ENCODE peak calls at places on chromosomes 1 and 21, in four cellular contexts. One of them, this sample, is unnamed. For H3K4me1, the result is how much of the 10 kb centered on the place peaks cover.

GRCh38 chr1:159941867-159942560 is 3.4 kb downstream of the IGSF9 start:
- DNase-seq in body of pancreas: no peak
- DNase-seq in CD8-positive, alpha-beta T cell: no peak
- DNase-seq in OCI-LY7: no peak
- DNase-seq in this sample: no peak

GRCh38 chr1:99239690-99240089 is 24.6 kb upstream of the PLPPR4 start:
- DNase-seq in body of pancreas: no peak
- DNase-seq in CD8-positive, alpha-beta T cell: no peak
- DNase-seq in OCI-LY7: no peak
- DNase-seq in this sample: no peak

GRCh38 chr1:189851806-189852367 is 625.8 kb downstream of the BRINP3 start:
- DNase-seq in body of pancreas: no peak
- DNase-seq in CD8-positive, alpha-beta T cell: no peak
- DNase-seq in OCI-LY7: no peak
- DNase-seq in this sample: no peak

GRCh38 chr1:89719502-89720306 is 86.8 kb downstream of the LRRC8C start:
- DNase-seq in body of pancreas: no peak
- DNase-seq in CD8-positive, alpha-beta T cell: no peak
- DNase-seq in OCI-LY7: peak
- DNase-seq in this sample: no peak

GRCh38 chr1:33181038-33181861 is 593 bp downstream of the TRIM62 start:
- DNase-seq in body of pancreas: peak
- DNase-seq in CD8-positive, alpha-beta T cell: peak
- DNase-seq in OCI-LY7: no peak
- DNase-seq in this sample: peak

GRCh38 chr1:192986110-192986747 is 72.9 kb downstream of the UCHL5 start:
- DNase-seq in body of pancreas: no peak
- DNase-seq in CD8-positive, alpha-beta T cell: no peak
- DNase-seq in OCI-LY7: no peak
- DNase-seq in this sample: peak

GRCh38 chr21:25735895-25736597 is 1.3 kb downstream of the GABPA start:
- DNase-seq in body of pancreas: no peak
- DNase-seq in CD8-positive, alpha-beta T cell: no peak
- DNase-seq in OCI-LY7: peak
- DNase-seq in this sample: peak

GRCh38 chr1:209556159-209556690 is 27.3 kb upstream of the CAMK1G start:
- DNase-seq in body of pancreas: no peak
- DNase-seq in CD8-positive, alpha-beta T cell: no peak
- DNase-seq in OCI-LY7: no peak
- DNase-seq in this sample: no peak

GRCh38 chr1:113142791-113143190 is 69.8 kb downstream of the LRIG2 start:
- DNase-seq in body of pancreas: no peak
- DNase-seq in CD8-positive, alpha-beta T cell: no peak
- DNase-seq in OCI-LY7: no peak
- DNase-seq in this sample: no peak

GRCh38 chr1:163436133-163436532 is 114.4 kb downstream of the NUF2 start:
- DNase-seq in body of pancreas: no peak
- DNase-seq in CD8-positive, alpha-beta T cell: no peak
- DNase-seq in OCI-LY7: no peak
- DNase-seq in this sample: no peak

GRCh38 chr1:84795213-84795612 is 97.8 kb downstream of the LPAR3 start:
- DNase-seq in body of pancreas: no peak
- DNase-seq in CD8-positive, alpha-beta T cell: no peak
- DNase-seq in OCI-LY7: no peak
- DNase-seq in this sample: no peak

GRCh38 chr1:67893126-67893495 is 59.8 kb upstream of the GNG12 start:
- DNase-seq in body of pancreas: no peak
- DNase-seq in CD8-positive, alpha-beta T cell: no peak
- DNase-seq in OCI-LY7: no peak
- DNase-seq in this sample: peak

GRCh38 chr1:44719318-44719717 is 11.7 kb downstream of the RNU5D-1 start:
- DNase-seq in body of pancreas: no peak
- DNase-seq in CD8-positive, alpha-beta T cell: no peak
- DNase-seq in OCI-LY7: no peak
- DNase-seq in this sample: no peak

GRCh38 chr1:16677552-16678423 is 11.0 kb upstream of the RNU1-3 start:
- DNase-seq in body of pancreas: peak
- DNase-seq in CD8-positive, alpha-beta T cell: peak
- DNase-seq in OCI-LY7: peak
- DNase-seq in this sample: no peak

GRCh38 chr1:26378088-26378878 is 5.7 kb upstream of the ZNF683 start:
- DNase-seq in body of pancreas: no peak
- DNase-seq in CD8-positive, alpha-beta T cell: peak
- DNase-seq in OCI-LY7: no peak
- DNase-seq in this sample: peak

GRCh38 chr1:221675880-221676800 is 65.7 kb downstream of the DUSP10 start:
- DNase-seq in body of pancreas: no peak
- DNase-seq in CD8-positive, alpha-beta T cell: no peak
- DNase-seq in OCI-LY7: no peak
- DNase-seq in this sample: no peak

GRCh38 chr1:179318501-179318900 is 24.9 kb downstream of the SOAT1 start:
- DNase-seq in body of pancreas: no peak
- DNase-seq in CD8-positive, alpha-beta T cell: no peak
- DNase-seq in OCI-LY7: peak
- DNase-seq in this sample: no peak

GRCh38 chr1:1616838-1617237 is 1.5 kb downstream of the MIB2 start:
- DNase-seq in body of pancreas: no peak
- DNase-seq in CD8-positive, alpha-beta T cell: no peak
- DNase-seq in OCI-LY7: no peak
- DNase-seq in this sample: no peak

GRCh38 chr1:65769621-65770020 is 23.1 kb upstream of the PDE4B start:
- DNase-seq in body of pancreas: no peak
- DNase-seq in CD8-positive, alpha-beta T cell: no peak
- DNase-seq in OCI-LY7: no peak
- DNase-seq in this sample: no peak

GRCh38 chr1:17239420-17239819 is 9.5 kb upstream of the PADI3 start:
- DNase-seq in body of pancreas: peak
- DNase-seq in CD8-positive, alpha-beta T cell: no peak
- DNase-seq in OCI-LY7: peak
- DNase-seq in this sample: peak

GRCh38 chr1:117623698-117624097 is 17.9 kb downstream of the TENT5C start:
- DNase-seq in body of pancreas: no peak
- DNase-seq in CD8-positive, alpha-beta T cell: no peak
- DNase-seq in OCI-LY7: no peak
- DNase-seq in this sample: no peak

GRCh38 chr1:25916460-25916859 is 10.2 kb upstream of the STMN1 start:
- DNase-seq in body of pancreas: no peak
- DNase-seq in CD8-positive, alpha-beta T cell: no peak
- DNase-seq in OCI-LY7: no peak
- DNase-seq in this sample: no peak

GRCh38 chr1:111471012-111471411 is 2.8 kb upstream of the C1orf162 start:
- DNase-seq in body of pancreas: no peak
- DNase-seq in CD8-positive, alpha-beta T cell: peak
- DNase-seq in OCI-LY7: peak
- DNase-seq in this sample: no peak

GRCh38 chr1:27885114-27885528 is 12.8 kb downstream of the THEMIS2 start:
- DNase-seq in body of pancreas: no peak
- DNase-seq in CD8-positive, alpha-beta T cell: no peak
- DNase-seq in OCI-LY7: no peak
- DNase-seq in this sample: no peak

GRCh38 chr1:34591751-34592629 is 162.9 kb upstream of the GJB5 start:
- DNase-seq in body of pancreas: no peak
- DNase-seq in CD8-positive, alpha-beta T cell: no peak
- DNase-seq in OCI-LY7: no peak
- DNase-seq in this sample: no peak

DNA sequence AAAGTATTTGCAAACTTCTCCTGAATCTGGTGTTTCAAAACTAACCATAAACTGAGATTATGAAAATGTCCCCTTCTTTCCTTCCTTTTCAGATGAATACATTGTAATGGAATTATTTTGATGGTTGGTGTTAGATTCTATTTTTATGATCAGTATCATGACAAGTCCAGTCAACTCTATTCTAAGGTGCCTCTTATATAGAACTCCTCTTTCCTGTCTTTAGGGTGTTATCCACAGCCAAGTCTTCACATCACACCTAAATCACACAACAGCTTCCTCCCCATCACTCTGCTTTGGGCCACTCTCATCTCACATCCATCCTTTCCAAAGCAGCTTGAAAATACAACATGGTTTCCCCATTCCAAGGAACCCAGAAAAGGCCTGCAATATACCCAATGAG is 62.1 kb upstream of the EPS8L3 start:
- DNase-seq in body of pancreas: no peak
- DNase-seq in CD8-positive, alpha-beta T cell: no peak
- DNase-seq in OCI-LY7: no peak
- DNase-seq in this sample: no peak
- H3K4me1 ChIP-seq in body of pancreas: under half
- H3K4me1 ChIP-seq in CD8-positive, alpha-beta T cell: under half
- H3K4me1 ChIP-seq in OCI-LY7: under half
- H3K4me1 ChIP-seq in this sample: under half

GRCh38 chr21:45378258-45378966 is 26.6 kb upstream of the COL18A1 start:
- DNase-seq in body of pancreas: peak
- DNase-seq in CD8-positive, alpha-beta T cell: no peak
- DNase-seq in OCI-LY7: no peak
- DNase-seq in this sample: no peak
- TF ChIP-seq CTCF in body of pancreas: peak
- TF ChIP-seq CTCF in CD8-positive, alpha-beta T cell: no peak
- TF ChIP-seq CTCF in OCI-LY7: no peak
- TF ChIP-seq CTCF in this sample: no peak

DNA sequence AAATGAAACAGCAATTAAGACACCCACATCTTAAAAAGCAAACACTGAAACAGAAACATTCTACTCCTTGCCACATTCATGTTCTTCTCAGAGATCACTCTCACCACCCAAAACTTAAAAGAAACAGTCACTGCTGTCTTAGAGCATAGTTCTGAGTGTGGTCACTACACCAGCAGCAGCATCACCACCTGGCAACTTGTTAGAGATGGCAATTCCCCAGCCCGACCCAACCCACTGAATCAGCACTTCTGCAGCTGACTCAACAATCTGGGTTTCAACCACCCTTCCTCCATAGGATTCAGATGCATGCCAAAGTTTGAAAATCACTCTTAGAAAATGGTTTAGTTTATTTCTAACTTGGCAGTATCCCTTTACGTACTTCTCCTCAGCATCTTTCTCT is 126.1 kb downstream of the CDC42BPA start:
- DNase-seq in body of pancreas: peak
- DNase-seq in CD8-positive, alpha-beta T cell: no peak
- DNase-seq in OCI-LY7: no peak
- DNase-seq in this sample: peak
- H3K27ac ChIP-seq in body of pancreas: no peak
- H3K27ac ChIP-seq in CD8-positive, alpha-beta T cell: no peak
- H3K27ac ChIP-seq in OCI-LY7: no peak
- H3K27ac ChIP-seq in this sample: peak

GRCh38 chr1:203645996-203646395 is 19.4 kb downstream of the ATP2B4 start:
- DNase-seq in body of pancreas: no peak
- DNase-seq in CD8-positive, alpha-beta T cell: no peak
- DNase-seq in OCI-LY7: no peak
- DNase-seq in this sample: no peak

GRCh38 chr1:203640723-203641523 is 14.3 kb downstream of the ATP2B4 start:
- DNase-seq in body of pancreas: no peak
- DNase-seq in CD8-positive, alpha-beta T cell: no peak
- DNase-seq in OCI-LY7: no peak
- DNase-seq in this sample: no peak

GRCh38 chr1:203644191-203644590 is 17.6 kb downstream of the ATP2B4 start:
- DNase-seq in body of pancreas: no peak
- DNase-seq in CD8-positive, alpha-beta T cell: no peak
- DNase-seq in OCI-LY7: no peak
- DNase-seq in this sample: no peak

GRCh38 chr1:203644661-203645510 is 18.3 kb downstream of the ATP2B4 start:
- DNase-seq in body of pancreas: no peak
- DNase-seq in CD8-positive, alpha-beta T cell: no peak
- DNase-seq in OCI-LY7: no peak
- DNase-seq in this sample: peak

DNA sequence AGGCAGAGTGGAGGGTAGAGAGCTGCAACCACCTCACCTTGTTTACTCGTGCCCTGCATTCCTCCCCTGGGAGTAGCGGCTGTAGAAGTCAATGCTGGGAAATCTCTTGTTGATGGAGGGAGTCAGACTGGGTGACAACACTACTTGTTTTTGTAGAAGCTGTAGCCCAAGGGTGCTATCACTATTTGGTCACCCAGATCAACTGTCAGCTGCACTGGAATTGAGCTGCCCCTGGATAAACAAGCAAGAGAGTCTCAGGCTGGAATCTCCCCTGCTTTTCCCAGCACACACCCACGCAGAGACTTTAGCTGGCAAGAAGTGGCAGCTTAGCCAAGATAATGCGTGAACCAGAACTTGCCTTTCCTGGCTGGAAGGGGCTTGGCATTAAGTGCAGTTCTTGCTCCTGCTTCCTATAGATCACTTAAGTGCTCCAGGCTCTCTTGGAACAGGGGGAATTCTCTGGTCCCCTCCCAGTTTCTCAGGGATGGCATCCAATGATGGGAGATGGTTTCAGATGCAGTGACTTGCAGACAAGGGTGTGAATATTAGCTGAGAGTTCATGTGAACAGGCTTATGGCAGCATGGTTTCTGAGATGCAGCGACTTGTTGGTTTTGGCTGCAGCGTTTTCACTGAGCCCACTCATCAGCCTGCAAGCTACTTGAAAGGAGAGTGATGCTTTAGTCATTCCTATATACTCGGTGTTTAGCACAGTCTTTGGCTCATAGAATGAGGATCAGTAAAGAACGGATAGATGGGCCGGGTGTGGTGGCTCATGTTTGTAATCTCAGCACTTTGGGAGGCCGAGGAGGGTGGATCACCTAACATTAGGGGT is 16.8 kb downstream of the ATP2B4 start:
- DNase-seq in body of pancreas: no peak
- DNase-seq in CD8-positive, alpha-beta T cell: no peak
- DNase-seq in OCI-LY7: no peak
- DNase-seq in this sample: peak
- H3K4me1 ChIP-seq in body of pancreas: under half
- H3K4me1 ChIP-seq in CD8-positive, alpha-beta T cell: under half
- H3K4me1 ChIP-seq in OCI-LY7: under half
- H3K4me1 ChIP-seq in this sample: under half

GRCh38 chr1:241503444-241503843 is 16.1 kb downstream of the FH start:
- DNase-seq in body of pancreas: no peak
- DNase-seq in CD8-positive, alpha-beta T cell: no peak
- DNase-seq in OCI-LY7: no peak
- DNase-seq in this sample: no peak

GRCh38 chr1:241499910-241500309 is 19.6 kb downstream of the FH start:
- DNase-seq in body of pancreas: no peak
- DNase-seq in CD8-positive, alpha-beta T cell: no peak
- DNase-seq in OCI-LY7: peak
- DNase-seq in this sample: peak
- TF ChIP-seq CTCF in body of pancreas: peak
- TF ChIP-seq CTCF in CD8-positive, alpha-beta T cell: no peak
- TF ChIP-seq CTCF in OCI-LY7: peak
- TF ChIP-seq CTCF in this sample: peak

DNA sequence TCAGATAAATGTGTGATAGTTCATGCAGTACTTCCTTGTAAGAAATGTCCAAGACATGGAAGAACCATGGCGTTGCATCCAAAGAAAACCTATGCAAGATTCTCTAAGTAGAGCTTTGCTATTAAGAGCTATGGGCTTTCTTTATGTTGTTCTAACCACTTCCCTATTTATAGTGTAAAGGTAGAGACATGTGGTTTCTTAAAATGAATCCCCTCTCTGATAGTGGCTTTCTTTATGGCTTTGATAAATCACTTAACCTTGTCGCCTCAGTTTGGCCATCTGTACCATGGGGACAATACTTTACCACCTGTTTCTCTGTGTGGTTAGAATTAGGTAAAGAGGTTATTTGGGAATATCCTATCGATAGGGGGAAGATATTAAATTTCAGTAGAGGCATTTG is 305.5 kb downstream of the NFIA start:
- DNase-seq in body of pancreas: no peak
- DNase-seq in CD8-positive, alpha-beta T cell: no peak
- DNase-seq in OCI-LY7: no peak
- DNase-seq in this sample: no peak
- H3K27ac ChIP-seq in body of pancreas: no peak
- H3K27ac ChIP-seq in CD8-positive, alpha-beta T cell: no peak
- H3K27ac ChIP-seq in OCI-LY7: no peak
- H3K27ac ChIP-seq in this sample: no peak